ENCODE peak calls at places on chromosomes 3 and 15, in ten cellular contexts. D is neural crest cell, I is breast epithelium, F is transverse colon, W is kidney epithelial cell, U is nephron progenitor cell, E is brain microvascular endothelial cell, K is heart right ventricle, C is AG09319, T is uterus. B is an unnamed sample.

GRCh38 chr3:162601101-162601670 is 1104.6 kb downstream of the OTOL1 start:
- DNase-seq in D (no peak), F (no peak), I (no peak), C (no peak), U (peak; percentile 16), K (no peak), T (no peak), W (no peak), E (no peak), B (no peak)

GRCh38 chr15:86203462-86203861 is 123.8 kb downstream of the AGBL1 start:
- DNase-seq in F (no peak), D (no peak), E (no peak), W (no peak), K (no peak), U (no peak), T (no peak), I (no peak), C (no peak), B (no peak)

GRCh38 chr3:151197981-151198767 is 4.8 kb downstream of the GPR171 start:
- DNase-seq in F (no peak), E (no peak), C (no peak), T (no peak), K (no peak), D (no peak), W (no peak), I (no peak), U (no peak), B (no peak)

GRCh38 chr3:184663756-184664155 is 48.1 kb downstream of the MAGEF1 start:
- DNase-seq in E (no peak), W (no peak), K (no peak), C (peak; percentile 54), D (no peak), T (no peak), I (no peak), F (no peak), U (no peak), B (no peak)

GRCh38 chr3:56691165-56692000 is 8.3 kb upstream of the TASOR start:
- DNase-seq in T (no peak), E (no peak), F (no peak), K (no peak), I (no peak), C (no peak), W (no peak), D (no peak), U (no peak), B (peak; percentile 83)

GRCh38 chr3:164326714-164327113 is 751.6 kb downstream of the SI start:
- DNase-seq in E (no peak), I (no peak), W (no peak), F (no peak), K (no peak), U (no peak), C (no peak), T (no peak), D (no peak), B (no peak)

GRCh38 chr15:43194775-43195174 is 9.6 kb downstream of the CCNDBP1 start:
- DNase-seq in U (no peak), E (no peak), K (no peak), D (no peak), C (no peak), W (no peak), I (no peak), F (no peak), T (no peak), B (no peak)

GRCh38 chr3:7188551-7188950 is 327.6 kb downstream of the GRM7 start:
- DNase-seq in C (no peak), D (no peak), F (no peak), K (no peak), E (peak; percentile 0), T (no peak), U (no peak), W (peak; percentile 69), I (no peak), B (peak; percentile 30)

GRCh38 chr3:46853441-46854410 is 9.5 kb downstream of the MYL3 start:
- DNase-seq in I (no peak), D (no peak), E (no peak), C (no peak), U (no peak), W (no peak), F (no peak), K (no peak), T (no peak), B (no peak)

GRCh38 chr3:12312010-12312409 is 23.1 kb downstream of the PPARG start:
- DNase-seq in F (no peak), I (no peak), K (no peak), C (no peak), W (no peak), T (no peak), D (no peak), E (no peak), U (no peak), B (no peak)

GRCh38 chr3:196792771-196793170 is 53.1 kb downstream of the PAK2 start:
- DNase-seq in W (no peak), F (no peak), U (no peak), D (no peak), E (no peak), I (no peak), C (no peak), K (no peak), T (no peak), B (peak; percentile 69)

GRCh38 chr15:78564743-78565096 is 600 bp upstream of the CHRNA5 start:
- DNase-seq in W (no peak), C (no peak), D (no peak), E (no peak), F (no peak), U (no peak), I (no peak), T (no peak), K (no peak), B (no peak)

GRCh38 chr3:119580148-119580760 is 962 bp downstream of the ADPRH start:
- DNase-seq in K (peak; percentile 58), D (no peak), I (no peak), U (peak; percentile 16), C (no peak), W (no peak), T (peak; percentile 29), F (peak; percentile 53), E (peak; percentile 14), B (no peak)

GRCh38 chr3:135788978-135789377 is 176.6 kb upstream of the PPP2R3A start:
- DNase-seq in T (no peak), W (no peak), C (no peak), D (no peak), K (no peak), F (no peak), I (no peak), E (no peak), U (no peak), B (no peak)

DNA sequence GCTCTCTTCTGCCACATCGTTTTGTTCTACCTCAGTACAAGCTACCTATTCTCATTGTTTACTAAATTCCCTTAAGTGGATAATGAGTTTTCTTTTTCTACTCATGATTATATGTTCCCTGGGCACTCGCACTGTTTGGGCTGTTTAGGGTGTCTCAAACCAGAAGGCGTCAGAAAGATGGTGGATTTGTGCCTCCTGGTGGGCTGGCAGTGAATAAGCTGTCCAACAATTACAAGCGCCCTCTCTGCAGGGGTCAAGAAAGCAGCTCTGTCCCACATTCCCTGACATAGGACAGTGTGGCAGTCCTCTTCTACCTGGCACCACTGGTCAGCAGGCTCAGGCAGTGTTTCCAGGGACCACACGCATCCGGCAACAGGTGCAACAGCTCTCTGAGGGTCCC is 173.4 kb upstream of the PPP2R3A start:
- DNase-seq in U (peak; percentile 15), F (no peak), D (peak; percentile 14), T (no peak), K (no peak), E (no peak), W (no peak), C (no peak), I (no peak), B (no peak)
- TF ChIP-seq CTCF in U (peak; percentile 23), F (no peak), D (no peak), T (no peak), K (no peak), E (no peak), W (no peak), C (no peak), I (no peak), B (no peak)

DNA sequence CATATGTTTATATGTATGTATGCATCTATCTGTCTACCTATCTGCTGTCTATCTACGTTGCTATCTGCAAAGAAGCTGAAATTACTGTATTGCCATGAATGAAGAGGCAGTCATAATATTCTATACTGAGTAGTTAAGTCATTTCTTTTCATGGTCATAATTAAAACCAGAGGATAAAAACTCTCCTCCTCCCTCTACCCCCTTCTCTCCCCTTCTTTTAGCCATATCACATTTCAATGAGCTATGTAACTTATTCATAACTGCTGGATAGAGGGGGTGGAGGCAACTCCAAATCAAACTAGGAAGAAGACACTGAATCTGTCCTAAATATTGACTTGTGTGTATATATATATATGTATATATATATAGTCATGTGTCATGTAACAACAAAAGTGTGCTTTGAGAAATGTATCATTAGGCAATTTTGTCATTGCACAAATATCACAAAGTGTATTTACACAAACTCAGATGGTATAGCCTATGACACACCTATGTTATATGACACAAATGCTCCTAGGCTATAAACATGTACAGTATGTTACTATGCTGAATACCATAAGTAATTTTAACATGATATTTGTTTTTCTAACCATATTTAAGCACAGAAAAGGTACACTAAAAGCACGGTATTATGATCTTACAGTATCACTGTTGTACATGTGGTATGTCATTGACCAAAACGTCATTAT is 229.7 kb upstream of the KCNMB2 start:
- DNase-seq in W (no peak), D (no peak), U (no peak), C (no peak), I (no peak), E (no peak), T (no peak), F (no peak), K (no peak), B (no peak)
- TF ChIP-seq CTCF in W (no peak), D (no peak), U (no peak), C (no peak), I (no peak), E (no peak), T (no peak), F (no peak), K (no peak), B (no peak)

DNA sequence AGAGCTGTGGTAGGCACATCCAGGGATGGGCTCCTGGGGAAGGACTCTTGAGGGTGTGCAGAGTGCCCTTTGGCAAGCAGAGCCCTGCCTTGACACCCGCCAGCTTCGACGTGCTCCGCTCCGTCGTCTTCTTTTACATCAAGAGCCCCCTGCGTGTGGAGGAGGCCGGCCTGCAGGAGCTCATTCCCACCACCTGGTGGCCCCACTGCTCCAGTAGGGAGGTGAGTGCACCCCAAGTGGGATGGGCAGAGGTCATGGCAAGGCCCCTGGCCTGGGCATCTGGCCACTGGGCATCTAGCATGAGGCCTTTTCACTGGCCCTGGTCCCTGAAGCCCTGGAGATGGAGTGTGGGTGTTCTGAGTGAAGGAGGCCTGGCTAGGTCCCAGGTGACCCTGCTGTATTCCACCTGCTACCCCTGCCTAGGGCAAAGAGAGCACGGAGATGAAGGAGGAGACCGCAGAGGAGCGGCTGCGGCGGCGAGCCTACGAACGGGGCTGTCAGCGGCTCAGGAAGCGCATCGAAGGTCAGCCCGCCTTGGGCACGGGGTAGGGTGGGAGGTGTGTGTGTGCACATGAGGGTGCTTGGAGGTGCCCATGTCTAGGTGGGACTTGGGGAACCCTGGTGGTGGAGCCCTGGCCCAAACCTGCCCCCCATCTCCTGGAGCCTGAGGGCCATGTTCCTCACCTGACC is 12.2 kb downstream of the RNF123 start:
- DNase-seq in W (no peak), E (no peak), I (no peak), U (peak; percentile 43), D (no peak), K (no peak), F (no peak), C (no peak), T (no peak), B (no peak)
- TF ChIP-seq CTCF in W (peak; percentile 62), E (peak; percentile 74), I (no peak), U (peak; percentile 48), D (peak; percentile 44), K (peak; percentile 33), F (peak; percentile 19), C (peak; percentile 51), T (no peak), B (no peak)

GRCh38 chr3:134126153-134126552 is 96.4 kb upstream of the SLCO2A1 start:
- DNase-seq in C (no peak), F (no peak), W (no peak), K (no peak), I (no peak), E (no peak), D (no peak), T (no peak), U (no peak), B (no peak)
- TF ChIP-seq CTCF in C (peak; percentile 10), F (no peak), W (no peak), K (no peak), I (no peak), E (peak; percentile 51), D (no peak), T (no peak), U (no peak), B (peak; percentile 8)

B was measured in MCF 10A.